ENCODE peak calls at places on chromosome 6, in ten cellular contexts. A is cardiac muscle cell, J is IMR-90, X is sigmoid colon, B is left lung, N is mucosa of descending colon, F is SJCRH30, I is DND-41, O is transverse colon, Z is right cardiac atrium. U is an unnamed sample.
A peak's percentile ranks its signal among the peaks of the same experiment; 100 is the strongest.

GRCh38 chr6:99276747-99277146 is 72.7 kb downstream of the FAXC start:
- DNase-seq in B (no peak), X (no peak), F (no peak), Z (no peak), I (no peak), O (no peak), A (no peak), N (no peak), J (peak; percentile 3), U (no peak)

GRCh38 chr6:100962466-100962865 is 81.3 kb upstream of the ASCC3 start:
- DNase-seq in A (no peak), N (no peak), X (no peak), J (no peak), Z (no peak), O (no peak), B (no peak), I (no peak), F (no peak), U (no peak)

GRCh38 chr6:127341471-127342202 is 1.8 kb downstream of the ECHDC1 start:
- DNase-seq in B (no peak), O (no peak), Z (no peak), X (no peak), J (no peak), N (peak; percentile 16), A (no peak), F (no peak), I (no peak), U (no peak)

GRCh38 chr6:161101517-161101916 is 109.9 kb downstream of the MAP3K4 start:
- DNase-seq in N (no peak), X (no peak), O (no peak), I (no peak), F (peak; percentile 62), J (peak; percentile 17), Z (no peak), B (no peak), A (no peak), U (peak; percentile 41)

GRCh38 chr6:134168580-134169223 is 116.3 kb upstream of the SLC2A12 start:
- DNase-seq in N (no peak), F (no peak), J (peak; percentile 61), B (no peak), A (peak; percentile 56), I (no peak), Z (no peak), X (no peak), O (no peak), U (no peak)

GRCh38 chr6:141326426-141326825 is 806.3 kb upstream of the GJE1 start:
- DNase-seq in Z (no peak), F (peak; percentile 56), I (no peak), J (peak; percentile 100), B (no peak), X (no peak), A (peak; percentile 91), O (no peak), N (no peak), U (no peak)

GRCh38 chr6:55490871-55491270 is 88.1 kb downstream of the HMGCLL1 start:
- DNase-seq in N (no peak), Z (no peak), J (no peak), O (no peak), F (no peak), A (no peak), B (no peak), I (no peak), X (no peak), U (no peak)

GRCh38 chr6:112443666-112444065 is 96.5 kb downstream of the RFPL4B start:
- DNase-seq in F (no peak), N (peak; percentile 11), O (no peak), B (no peak), I (no peak), J (peak; percentile 74), A (peak; percentile 88), Z (peak; percentile 91), X (peak; percentile 84), U (no peak)

GRCh38 chr6:39884696-39885095 is 49.6 kb downstream of the MOCS1 start:
- DNase-seq in I (no peak), X (no peak), A (peak; percentile 61), J (peak; percentile 82), Z (no peak), N (no peak), O (no peak), B (no peak), F (no peak), U (no peak)

GRCh38 chr6:15638373-15638772 is 24.5 kb downstream of the DTNBP1 start:
- DNase-seq in X (no peak), F (no peak), I (no peak), A (no peak), N (no peak), Z (no peak), B (no peak), J (no peak), O (no peak), U (no peak)

GRCh38 chr6:15644904-15645303 is 17.9 kb downstream of the DTNBP1 start:
- DNase-seq in F (no peak), Z (no peak), N (no peak), I (no peak), O (no peak), X (no peak), A (no peak), B (no peak), J (no peak), U (no peak)

GRCh38 chr6:15642276-15642675 is 20.6 kb downstream of the DTNBP1 start:
- DNase-seq in A (peak; percentile 9), Z (no peak), B (no peak), F (no peak), X (no peak), O (no peak), I (no peak), N (no peak), J (no peak), U (no peak)

GRCh38 chr6:15643542-15643941 is 19.3 kb downstream of the DTNBP1 start:
- DNase-seq in Z (no peak), X (no peak), F (no peak), O (no peak), J (no peak), I (no peak), A (no peak), B (no peak), N (no peak), U (no peak)
- H3K9me3 ChIP-seq in Z (no peaks in the 10 kb centered on the region), X (no peaks in the 10 kb centered on the region), F (peaks cover 7% of the 10 kb centered on the region), O (peaks cover 19% of the 10 kb centered on the region), J (peaks cover 8% of the 10 kb centered on the region), I (peaks cover 32% of the 10 kb centered on the region), A (no peaks in the 10 kb centered on the region), B (peaks cover 15% of the 10 kb centered on the region), N (peaks cover 16% of the 10 kb centered on the region), U (no peaks in the 10 kb centered on the region)

GRCh38 chr6:2741756-2742155 is 9.0 kb downstream of the MYLK4 start:
- DNase-seq in O (no peak), F (no peak), Z (no peak), I (no peak), A (peak; percentile 64), J (peak; percentile 44), N (no peak), B (no peak), X (no peak), U (no peak)
- H3K9me3 ChIP-seq in O (no peaks in the 10 kb centered on the region), F (no peaks in the 10 kb centered on the region), Z (no peaks in the 10 kb centered on the region), I (no peaks in the 10 kb centered on the region), A (no peaks in the 10 kb centered on the region), J (no peaks in the 10 kb centered on the region), N (no peaks in the 10 kb centered on the region), B (no peaks in the 10 kb centered on the region), X (no peaks in the 10 kb centered on the region), U (no peaks in the 10 kb centered on the region)

DNA sequence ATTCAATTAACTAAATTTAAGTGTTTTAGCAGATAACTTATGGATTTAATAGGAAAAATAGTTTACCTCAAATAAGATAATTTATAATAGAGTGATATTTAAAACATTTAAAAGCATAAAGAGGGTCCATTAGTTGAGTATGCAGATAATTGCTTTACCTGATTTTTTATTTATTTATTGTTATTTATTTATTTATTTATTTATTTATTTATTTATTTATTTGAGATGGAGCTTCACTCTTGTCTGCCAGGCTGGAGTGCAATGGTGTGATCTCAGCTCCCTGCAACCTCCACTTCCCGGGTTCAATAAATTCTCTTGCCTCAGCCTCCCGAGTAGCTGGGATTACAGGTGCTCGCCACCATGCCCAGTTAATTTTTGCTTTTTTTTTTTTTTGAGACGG is 982.9 kb downstream of the TFAP2A start:
- DNase-seq in B (no peak), F (no peak), X (no peak), O (no peak), Z (no peak), N (no peak), I (no peak), A (no peak), J (no peak), U (no peak)
- H3K9me3 ChIP-seq in B (no peaks in the 10 kb centered on the region), F (no peaks in the 10 kb centered on the region), X (peaks cover 3% of the 10 kb centered on the region), O (no peaks in the 10 kb centered on the region), Z (no peaks in the 10 kb centered on the region), N (no peaks in the 10 kb centered on the region), I (no peaks in the 10 kb centered on the region), A (no peaks in the 10 kb centered on the region), J (peaks cover 1% of the 10 kb centered on the region), U (no peaks in the 10 kb centered on the region)

GRCh38 chr6:43706788-43707187 is 19.2 kb upstream of the MRPS18A start:
- DNase-seq in F (no peak), Z (no peak), N (no peak), O (no peak), I (no peak), J (peak; percentile 38), X (peak; percentile 63), A (peak; percentile 81), B (no peak), U (no peak)

GRCh38 chr6:43705996-43706395 is 18.4 kb upstream of the MRPS18A start:
- DNase-seq in B (no peak), Z (no peak), F (no peak), A (peak; percentile 54), O (no peak), N (peak; percentile 32), I (no peak), J (peak; percentile 58), X (peak; percentile 54), U (no peak)

GRCh38 chr6:43707767-43708166 is 20.2 kb upstream of the MRPS18A start:
- DNase-seq in A (no peak), O (no peak), B (no peak), X (no peak), Z (no peak), N (no peak), F (peak; percentile 96), J (no peak), I (no peak), U (no peak)

GRCh38 chr6:43708857-43709653 is 21.5 kb upstream of the MRPS18A start:
- DNase-seq in I (no peak), F (no peak), B (no peak), O (no peak), X (peak; percentile 75), J (peak; percentile 82), Z (peak; percentile 61), N (no peak), A (peak; percentile 95), U (no peak)

GRCh38 chr6:43707269-43707668 is 19.7 kb upstream of the MRPS18A start:
- DNase-seq in N (no peak), Z (no peak), O (no peak), B (no peak), I (no peak), F (no peak), X (no peak), A (no peak), J (no peak), U (no peak)
- H3K9me3 ChIP-seq in N (no peaks in the 10 kb centered on the region), Z (no peaks in the 10 kb centered on the region), O (no peaks in the 10 kb centered on the region), B (no peaks in the 10 kb centered on the region), I (no peaks in the 10 kb centered on the region), F (no peaks in the 10 kb centered on the region), X (no peaks in the 10 kb centered on the region), A (no peaks in the 10 kb centered on the region), J (no peaks in the 10 kb centered on the region), U (no peaks in the 10 kb centered on the region)